ENCODE peak calls at places on chromosomes 4 and X, in ten cellular contexts. Q is nucleus accumbens; F is cerebellar cortex; E is activated CD4-positive, alpha-beta T cell treated with anti-CD3 and anti-CD28 coated beads, Interleukin-2, amount 10 ng/mL, durations not matched to agents 7 days and 5 days; U is substantia nigra; H is left cardiac atrium; W is glomerular endothelial cell; P is PC-3; B is thoracic aorta; Y is fibroblast of the aortic adventitia. O is an unnamed sample.

GRCh38 chrX:54358424-54359211 is 772 bp upstream of the WNK3 start:
- DNase-seq in Y (peak), E (peak), Q (peak), B (no peak), P (no peak), W (no peak), U (peak), H (peak), F (peak), O (peak)

GRCh38 chr4:48944659-48945290 is 38.2 kb upstream of the OCIAD2 start:
- DNase-seq in E (peak), P (peak), W (no peak), F (peak), B (no peak), Q (no peak), U (no peak), H (no peak), Y (no peak), O (no peak)

GRCh38 chrX:22124098-22124497 is 92.0 kb downstream of the PHEX start:
- DNase-seq in B (no peak), Q (no peak), W (no peak), H (no peak), E (no peak), U (no peak), P (peak), Y (peak), F (no peak), O (no peak)

GRCh38 chrX:97284531-97284930 is 400.8 kb downstream of the RPA4 start:
- DNase-seq in H (no peak), U (no peak), B (no peak), E (no peak), W (no peak), Y (no peak), Q (no peak), F (no peak), P (no peak), O (no peak)

GRCh38 chr4:89868999-89869589 is 25.6 kb upstream of the MMRN1 start:
- DNase-seq in Y (peak), H (no peak), P (peak), E (no peak), U (no peak), F (no peak), B (no peak), W (no peak), Q (no peak), O (no peak)

GRCh38 chrX:151543706-151544105 is 19.8 kb upstream of the PASD1 start:
- DNase-seq in H (no peak), U (no peak), W (no peak), Y (no peak), F (no peak), Q (no peak), E (peak), B (no peak), P (no peak), O (no peak)

GRCh38 chrX:11209798-11210197 is 83.4 kb upstream of the AMELX start:
- DNase-seq in P (no peak), U (no peak), W (no peak), H (no peak), B (no peak), Q (no peak), F (no peak), E (no peak), Y (peak), O (no peak)

GRCh38 chr4:13599159-13599558 is 28.4 kb downstream of the BOD1L1 start:
- DNase-seq in Y (no peak), H (no peak), B (no peak), E (no peak), U (no peak), Q (no peak), W (no peak), F (peak), P (no peak), O (no peak)

GRCh38 chrX:71859637-71860036 is 51.0 kb upstream of the NHSL2 start:
- DNase-seq in W (peak), E (peak), B (no peak), Y (peak), H (no peak), U (no peak), F (peak), P (peak), Q (no peak), O (peak)

GRCh38 chr4:1297023-1297395 is 7.3 kb downstream of the MAEA start:
- DNase-seq in B (no peak), W (no peak), E (no peak), H (no peak), U (no peak), P (no peak), Y (no peak), F (no peak), Q (no peak), O (no peak)

GRCh38 chr4:53781614-53782467 is 190.6 kb upstream of the LNX1 start:
- DNase-seq in P (peak), B (no peak), W (no peak), U (no peak), Y (no peak), H (no peak), E (no peak), F (no peak), Q (no peak), O (no peak)